ENCODE peak calls at places on chromosome 10, in six cellular contexts. P is Panc1; Q is kidney epithelial cell; T is endodermal cell; K is A549; X is CD8-positive, alpha-beta T cell. Y is an unnamed sample.

GRCh38 chr10:36157486-36157885 is 515.4 kb upstream of the FZD8 start:
- DNase-seq in P (no peak), K (no peak), X (no peak), T (no peak), Q (no peak), Y (no peak)

GRCh38 chr10:3708830-3709229 is 76.2 kb downstream of the KLF6 start:
- DNase-seq in X (no peak), P (no peak), K (no peak), T (no peak), Q (no peak), Y (no peak)

GRCh38 chr10:43817368-43817767 is 168.7 kb upstream of the ZNF32 start:
- DNase-seq in K (no peak), X (no peak), P (no peak), Q (no peak), T (no peak), Y (no peak)

GRCh38 chr10:3783721-3784432 is 1.1 kb downstream of the KLF6 start:
- DNase-seq in X (peak; percentile 43), Q (no peak), K (peak; percentile 84), T (peak; percentile 82), P (no peak), Y (peak; percentile 34)

GRCh38 chr10:5018150-5018549 is 14.5 kb upstream of the AKR1C2 start:
- DNase-seq in P (no peak), Q (no peak), T (no peak), X (no peak), K (no peak), Y (no peak)

GRCh38 chr10:3741688-3742461 is 43.1 kb downstream of the KLF6 start:
- DNase-seq in X (peak; percentile 7), Q (no peak), T (no peak), P (no peak), K (no peak), Y (no peak)

GRCh38 chr10:26881600-26882331 is 21.0 kb upstream of the ABI1 start:
- DNase-seq in X (no peak), Q (no peak), P (no peak), T (peak; percentile 55), K (peak; percentile 77), Y (peak; percentile 55)

GRCh38 chr10:31604141-31604540 is 285.1 kb downstream of the ZEB1 start:
- DNase-seq in P (no peak), X (no peak), T (no peak), Q (no peak), K (no peak), Y (no peak)

GRCh38 chr10:70190102-70190501 is 19.8 kb upstream of the SAR1A start:
- DNase-seq in X (no peak), P (no peak), T (no peak), K (no peak), Q (no peak), Y (no peak)

GRCh38 chr10:963186-963585 is 25.0 kb upstream of the GTPBP4 start:
- DNase-seq in X (no peak), P (no peak), T (no peak), Q (no peak), K (no peak), Y (no peak)

GRCh38 chr10:67779455-67780205 is 58.4 kb downstream of the DNAJC12 start:
- DNase-seq in P (peak; percentile 64), X (peak; percentile 66), K (peak; percentile 87), Q (no peak), T (peak; percentile 79), Y (peak; percentile 46)

GRCh38 chr10:17923728-17924127 is 28.0 kb upstream of the SLC39A12 start:
- DNase-seq in P (no peak), Q (peak; percentile 75), K (peak; percentile 14), X (no peak), T (no peak), Y (peak; percentile 83)

GRCh38 chr10:60704480-60704879 is 73.8 kb upstream of the CDK1 start:
- DNase-seq in K (peak; percentile 34), Q (no peak), X (no peak), T (no peak), P (no peak), Y (no peak)

GRCh38 chr10:25444266-25444665 is 269.5 kb downstream of the GPR158 start:
- DNase-seq in X (no peak), K (no peak), Q (no peak), T (no peak), P (no peak), Y (no peak)

GRCh38 chr10:129277804-129278203 is 189.2 kb upstream of the MGMT start:
- DNase-seq in K (no peak), T (no peak), P (no peak), X (no peak), Q (no peak), Y (no peak)

GRCh38 chr10:75971402-75972211 is 540.2 kb downstream of the LRMDA start:
- DNase-seq in X (no peak), T (no peak), Q (no peak), K (no peak), P (no peak), Y (no peak)

GRCh38 chr10:986881-987634 is 1.2 kb upstream of the GTPBP4 start:
- DNase-seq in K (no peak), Q (no peak), X (no peak), P (no peak), T (no peak), Y (peak; percentile 26)

GRCh38 chr10:79184649-79185048 is 115.9 kb downstream of the ZMIZ1 start:
- DNase-seq in X (no peak), Q (no peak), T (no peak), P (no peak), K (no peak), Y (no peak)

DNA sequence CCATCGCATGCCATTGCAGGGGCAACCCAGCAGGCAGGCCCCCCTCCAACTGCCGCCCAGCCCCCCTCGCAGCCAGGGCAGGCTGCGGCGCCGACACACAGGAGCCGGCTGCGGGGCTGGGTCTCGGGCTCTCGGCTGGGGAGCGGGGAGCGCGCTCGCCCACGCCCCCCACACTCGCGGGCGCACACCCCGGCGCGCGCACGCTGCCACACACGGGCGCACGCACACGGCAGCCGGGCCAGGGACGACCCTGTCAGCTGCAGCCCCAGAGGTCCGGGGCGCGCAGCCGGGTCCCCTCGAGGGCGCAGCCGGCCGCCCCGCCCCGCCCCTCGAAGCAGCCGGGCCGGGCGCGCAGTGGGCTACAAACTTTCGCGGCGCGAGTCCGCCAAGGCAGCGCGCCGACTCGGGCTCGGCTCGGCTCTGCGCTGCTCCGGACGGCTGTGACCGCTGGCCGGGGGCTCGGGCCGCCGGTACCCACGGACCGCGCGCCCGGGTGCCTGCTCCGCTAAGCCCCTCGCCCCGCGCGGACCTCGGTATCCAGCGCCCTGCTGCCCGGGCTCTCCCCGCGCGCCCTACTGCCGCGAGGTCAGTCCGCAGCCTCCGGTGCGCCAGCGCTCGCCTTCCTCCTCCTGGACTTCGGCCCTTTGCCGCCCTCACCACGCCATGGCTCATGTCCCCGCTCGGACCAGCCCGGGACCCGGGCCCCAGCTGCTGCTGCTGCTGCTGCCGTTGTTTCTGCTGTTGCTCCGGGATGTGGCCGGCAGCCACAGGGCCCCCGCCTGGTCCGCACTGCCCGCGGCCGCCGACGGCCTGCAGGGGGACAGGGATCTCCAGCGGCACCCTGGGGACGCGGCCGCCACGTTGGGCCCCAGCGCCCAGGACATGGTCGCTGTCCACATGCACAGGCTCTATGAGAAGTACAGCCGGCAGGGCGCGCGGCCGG is at the start of gene GDF10:
- DNase-seq in Q (no peak), T (peak; percentile 78), P (no peak), K (no peak), X (no peak), Y (no peak)
- TF ChIP-seq CTCF in Q (no peak), T (peak; percentile 68), P (no peak), K (no peak), X (no peak), Y (no peak)

GRCh38 chr10:77080361-77081027 is 557.1 kb downstream of the KCNMA1 start:
- DNase-seq in T (peak; percentile 21), K (no peak), Q (no peak), P (no peak), X (no peak), Y (no peak)

GRCh38 chr10:77085344-77085743 is 552.3 kb downstream of the KCNMA1 start:
- DNase-seq in K (no peak), X (no peak), P (no peak), Q (no peak), T (no peak), Y (no peak)

GRCh38 chr10:77084431-77085144 is 553.0 kb downstream of the KCNMA1 start:
- DNase-seq in K (no peak), P (no peak), X (no peak), Q (no peak), T (no peak), Y (no peak)

GRCh38 chr10:77081411-77082010 is 556.1 kb downstream of the KCNMA1 start:
- DNase-seq in T (peak; percentile 49), Q (no peak), K (no peak), P (no peak), X (no peak), Y (no peak)

GRCh38 chr10:77082601-77083252 is 554.9 kb downstream of the KCNMA1 start:
- DNase-seq in K (no peak), T (peak; percentile 92), P (no peak), X (no peak), Q (no peak), Y (no peak)
- TF ChIP-seq CTCF in K (no peak), T (peak; percentile 87), P (peak; percentile 48), X (no peak), Q (peak; percentile 26), Y (no peak)

DNA sequence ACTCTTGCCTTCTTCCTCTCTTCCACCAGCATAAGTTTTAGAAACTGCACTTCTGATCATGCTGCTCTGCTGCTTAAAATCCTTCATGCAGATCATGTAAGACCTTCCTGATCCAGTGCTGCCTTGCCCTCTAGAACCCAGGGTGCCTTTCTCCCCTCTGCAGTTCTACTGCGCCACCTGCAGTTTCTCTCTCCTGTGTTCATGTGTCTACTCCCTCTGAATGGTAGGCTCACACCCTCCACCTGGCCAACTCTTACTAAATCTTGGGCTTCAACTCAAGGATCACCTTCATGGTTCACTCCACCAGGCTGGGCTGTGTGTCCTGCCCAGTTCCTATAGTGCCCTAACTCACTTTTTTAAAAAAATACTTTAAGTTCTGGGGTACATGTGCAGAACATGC is 174.6 kb upstream of the ITGB1 start:
- DNase-seq in X (peak; percentile 65), P (no peak), K (peak; percentile 77), Q (no peak), T (peak; percentile 71), Y (no peak)
- TF ChIP-seq CTCF in X (no peak), P (peak; percentile 58), K (peak; percentile 38), Q (peak; percentile 5), T (peak; percentile 63), Y (peak; percentile 49)

GRCh38 chr10:116740971-116741370 is 1.4 kb downstream of the HSPA12A start:
- DNase-seq in X (no peak), P (no peak), K (no peak), T (no peak), Q (no peak), Y (no peak)

GRCh38 chr10:116744163-116744788 is 1.9 kb upstream of the HSPA12A start:
- DNase-seq in T (no peak), Q (no peak), P (no peak), K (no peak), X (no peak), Y (no peak)

GRCh38 chr10:116743266-116744064 is 1.1 kb upstream of the HSPA12A start:
- DNase-seq in X (no peak), T (no peak), Q (no peak), P (no peak), K (no peak), Y (no peak)

GRCh38 chr10:116741391-116742351 is 695 bp downstream of the HSPA12A start:
- DNase-seq in Q (no peak), K (no peak), P (no peak), T (peak; percentile 74), X (no peak), Y (no peak)

GRCh38 chr10:116742367-116743265 is at the start of gene HSPA12A:
- DNase-seq in P (no peak), X (peak; percentile 22), K (peak; percentile 76), T (peak; percentile 89), Q (no peak), Y (peak; percentile 76)
- TF ChIP-seq CTCF in P (no peak), X (no peak), K (no peak), T (peak; percentile 33), Q (no peak), Y (no peak)

GRCh38 chr10:63465293-63466167 is at the start of gene JMJD1C:
- DNase-seq in K (peak; percentile 89), X (peak; percentile 57), Q (no peak), P (no peak), T (peak; percentile 94), Y (peak; percentile 83)
- TF ChIP-seq CTCF in K (no peak), X (no peak), Q (no peak), P (peak; percentile 29), T (peak; percentile 31), Y (no peak)

Y was measured in mammary epithelial cell.